ENCODE peak calls at places on chromosomes 16 and 17, in four cellular contexts. One of them, this sample, is unnamed.

GRCh38 chr16:89123831-89124100 is 30.1 kb downstream of the ACSF3 start:
- DNase-seq in K562: no peak
- DNase-seq in HepG2: no peak
- DNase-seq in SK-N-SH: no peak
- DNase-seq in this sample: no peak

GRCh38 chr16:85673529-85674417 is 15.0 kb downstream of the GINS2 start:
- DNase-seq in HepG2: no peak
- DNase-seq in SK-N-SH: peak; percentile 78
- DNase-seq in K562: no peak
- DNase-seq in this sample: no peak

GRCh38 chr17:56679767-56680422 is 86.4 kb downstream of the NOG start:
- DNase-seq in HepG2: no peak
- DNase-seq in SK-N-SH: no peak
- DNase-seq in K562: no peak
- DNase-seq in this sample: no peak

GRCh38 chr16:81786868-81787267 is 7.8 kb downstream of the PLCG2 start:
- DNase-seq in K562: no peak
- DNase-seq in SK-N-SH: no peak
- DNase-seq in HepG2: no peak
- DNase-seq in this sample: no peak

GRCh38 chr16:12804395-12804794 is 708 bp upstream of the CPPED1 start:
- DNase-seq in HepG2: no peak
- DNase-seq in SK-N-SH: no peak
- DNase-seq in K562: no peak
- DNase-seq in this sample: no peak

GRCh38 chr17:48724241-48725004 is 1.4 kb downstream of the PRAC2 start:
- DNase-seq in SK-N-SH: peak; percentile 83
- DNase-seq in HepG2: peak; percentile 56
- DNase-seq in K562: peak; percentile 60
- DNase-seq in this sample: peak; percentile 86

GRCh38 chr17:58314706-58315015 is 13.9 kb downstream of the TSPOAP1 start:
- DNase-seq in HepG2: no peak
- DNase-seq in K562: no peak
- DNase-seq in SK-N-SH: peak; percentile 8
- DNase-seq in this sample: no peak

GRCh38 chr16:31243734-31244670 is 15.8 kb upstream of the ITGAM start:
- DNase-seq in SK-N-SH: no peak
- DNase-seq in HepG2: no peak
- DNase-seq in K562: no peak
- DNase-seq in this sample: no peak

GRCh38 chr16:80580109-80580832 is 39.5 kb downstream of the DYNLRB2 start:
- DNase-seq in SK-N-SH: no peak
- DNase-seq in K562: no peak
- DNase-seq in HepG2: no peak
- DNase-seq in this sample: no peak

GRCh38 chr17:67289174-67289876 is 44.3 kb upstream of the HELZ start:
- DNase-seq in K562: no peak
- DNase-seq in SK-N-SH: no peak
- DNase-seq in HepG2: no peak
- DNase-seq in this sample: no peak

GRCh38 chr16:72202014-72202413 is 30.1 kb upstream of the PMFBP1 start:
- DNase-seq in SK-N-SH: no peak
- DNase-seq in K562: no peak
- DNase-seq in HepG2: no peak
- DNase-seq in this sample: no peak

GRCh38 chr17:6239237-6239798 is 169.1 kb downstream of the WSCD1 start:
- DNase-seq in K562: no peak
- DNase-seq in HepG2: no peak
- DNase-seq in SK-N-SH: no peak
- DNase-seq in this sample: no peak

GRCh38 chr17:76547183-76547641 is 7.4 kb downstream of the PRCD start:
- DNase-seq in HepG2: peak; percentile 74
- DNase-seq in K562: peak; percentile 70
- DNase-seq in SK-N-SH: peak; percentile 83
- DNase-seq in this sample: peak; percentile 67

GRCh38 chr16:7321661-7322060 is 11.0 kb upstream of the RBFOX1 start:
- DNase-seq in HepG2: no peak
- DNase-seq in K562: no peak
- DNase-seq in SK-N-SH: no peak
- DNase-seq in this sample: no peak

GRCh38 chr16:6081320-6081976 is 983.9 kb upstream of the EEF2KMT start:
- DNase-seq in HepG2: peak; percentile 20
- DNase-seq in K562: peak; percentile 72
- DNase-seq in SK-N-SH: peak; percentile 57
- DNase-seq in this sample: peak; percentile 9

GRCh38 chr16:71916397-71916920 is 21.1 kb downstream of the IST1 start:
- DNase-seq in K562: no peak
- DNase-seq in SK-N-SH: no peak
- DNase-seq in HepG2: no peak
- DNase-seq in this sample: no peak

GRCh38 chr16:27221576-27222498 is 18.5 kb downstream of the KDM8 start:
- DNase-seq in K562: no peak
- DNase-seq in HepG2: no peak
- DNase-seq in SK-N-SH: no peak
- DNase-seq in this sample: no peak

GRCh38 chr17:8153550-8153956 is 1.3 kb upstream of the PER1 start:
- DNase-seq in K562: no peak
- DNase-seq in HepG2: peak; percentile 97
- DNase-seq in SK-N-SH: no peak
- DNase-seq in this sample: no peak

GRCh38 chr17:57466042-57466471 is 209.7 kb downstream of the MSI2 start:
- DNase-seq in K562: no peak
- DNase-seq in SK-N-SH: no peak
- DNase-seq in HepG2: no peak
- DNase-seq in this sample: peak; percentile 62

GRCh38 chr16:66603537-66604375 is 748 bp upstream of the CMTM3 start:
- DNase-seq in K562: peak; percentile 77
- DNase-seq in SK-N-SH: peak; percentile 76
- DNase-seq in HepG2: peak; percentile 57
- DNase-seq in this sample: peak; percentile 74

GRCh38 chr17:3915642-3916012 is 638 bp downstream of the P2RX1 start:
- DNase-seq in HepG2: no peak
- DNase-seq in K562: no peak
- DNase-seq in SK-N-SH: no peak
- DNase-seq in this sample: no peak

GRCh38 chr17:77036841-77037381 is 103.9 kb upstream of the SEC14L1 start:
- DNase-seq in HepG2: no peak
- DNase-seq in SK-N-SH: peak; percentile 84
- DNase-seq in K562: peak; percentile 34
- DNase-seq in this sample: no peak

GRCh38 chr17:75910699-75911098 is 6.0 kb upstream of the MRPL38 start:
- DNase-seq in SK-N-SH: no peak
- DNase-seq in HepG2: no peak
- DNase-seq in K562: no peak
- DNase-seq in this sample: peak; percentile 61

DNA sequence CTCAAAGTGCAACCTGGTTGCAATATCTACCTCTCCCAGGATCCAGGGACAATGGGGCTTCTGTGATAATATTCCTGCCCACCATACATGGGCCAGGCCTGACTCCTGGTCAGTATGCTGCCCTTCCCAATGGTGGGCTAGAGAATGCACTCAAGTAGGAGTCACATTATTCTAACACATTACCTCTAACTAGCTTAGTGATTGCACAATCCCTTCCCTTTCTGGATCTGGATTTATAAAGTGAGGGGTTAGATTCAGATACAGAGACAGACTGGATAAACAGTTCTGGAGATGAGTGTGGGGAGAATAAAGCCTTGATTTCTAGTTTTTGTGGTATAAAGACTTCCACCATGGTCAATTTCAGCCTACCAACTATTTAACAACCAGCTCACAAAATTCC is 33.0 kb downstream of the LYRM1 start:
- DNase-seq in HepG2: no peak
- DNase-seq in SK-N-SH: no peak
- DNase-seq in K562: no peak
- DNase-seq in this sample: no peak
- TF ChIP-seq FOXJ3 in HepG2: no peak
- TF ChIP-seq FOXJ3 in SK-N-SH: no peak
- TF ChIP-seq FOXJ3 in K562: no peak
- TF ChIP-seq FOXJ3 in this sample: no peak

GRCh38 chr17:19341641-19342610 is 20.6 kb downstream of the B9D1 start:
- DNase-seq in SK-N-SH: peak; percentile 51
- DNase-seq in HepG2: no peak
- DNase-seq in K562: no peak
- DNase-seq in this sample: peak; percentile 11
- TF ChIP-seq MAX in SK-N-SH: no peak
- TF ChIP-seq MAX in HepG2: no peak
- TF ChIP-seq MAX in K562: no peak
- TF ChIP-seq MAX in this sample: no peak

GRCh38 chr17:74545456-74546230 is at the start of gene CD300C:
- DNase-seq in HepG2: no peak
- DNase-seq in SK-N-SH: no peak
- DNase-seq in K562: no peak
- DNase-seq in this sample: no peak
- TF ChIP-seq FOXJ3 in HepG2: no peak
- TF ChIP-seq FOXJ3 in SK-N-SH: no peak
- TF ChIP-seq FOXJ3 in K562: no peak
- TF ChIP-seq FOXJ3 in this sample: no peak

DNA sequence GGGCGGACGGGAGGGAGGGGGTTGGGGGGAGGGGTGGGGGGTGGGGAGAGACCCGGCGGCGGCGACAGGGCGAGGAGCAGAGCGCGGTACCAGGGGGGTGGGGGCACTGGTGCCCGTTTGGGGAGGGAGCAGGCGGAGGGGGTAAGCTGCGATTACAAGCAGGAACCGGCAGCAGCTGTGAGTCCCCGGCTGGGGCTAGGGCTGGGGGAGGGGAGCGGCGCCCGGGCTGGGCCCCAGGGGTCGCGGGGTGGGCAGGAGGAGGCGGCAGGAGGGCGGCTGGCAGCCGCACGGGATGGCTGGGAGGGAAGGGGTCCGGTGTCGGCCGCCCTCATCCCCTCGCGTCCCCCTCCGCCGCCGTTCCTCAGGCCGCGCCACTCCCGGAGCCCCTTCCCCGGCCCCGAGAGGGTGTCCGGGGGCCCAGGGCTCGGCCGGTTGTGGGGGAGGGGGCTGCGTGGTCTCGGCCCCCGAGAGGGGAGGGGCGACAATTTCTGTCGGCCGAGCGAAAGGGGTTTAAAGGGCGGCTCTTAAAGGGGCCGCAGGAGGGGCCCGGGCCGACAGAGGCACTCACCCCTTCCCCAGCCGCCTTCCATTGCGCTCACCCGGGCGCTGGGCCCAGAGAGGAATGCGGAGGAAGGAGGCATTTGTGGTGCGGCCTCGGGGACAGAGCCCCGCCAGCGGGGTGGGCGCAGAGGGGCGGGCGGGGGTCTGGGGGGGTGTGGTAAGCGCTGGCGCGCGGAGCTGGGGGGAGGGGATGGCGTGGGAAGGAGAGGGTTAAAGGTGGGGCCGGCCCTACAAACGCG is at the start of gene TBKBP1:
- DNase-seq in HepG2: peak; percentile 41
- DNase-seq in K562: peak; percentile 81
- DNase-seq in SK-N-SH: peak; percentile 99
- DNase-seq in this sample: peak; percentile 85
- TF ChIP-seq MAX in HepG2: no peak
- TF ChIP-seq MAX in K562: no peak
- TF ChIP-seq MAX in SK-N-SH: peak; percentile 37
- TF ChIP-seq MAX in this sample: no peak

This sample was measured in WTC11.